ENCODE peak calls at places on chromosomes 3 and 15, in eight cellular contexts. J is HepG2, X is uterus, W is A549, Q is lower leg skin, M is K562, B is adrenal gland, T is esophagus squamous epithelium. V is an unnamed sample.
A peak's percentile ranks its signal among the peaks of the same experiment; 100 is the strongest.

GRCh38 chr15:63811942-63812341 is 21.8 kb downstream of the HERC1 start:
- DNase-seq in M (no peak), Q (no peak), T (no peak), J (no peak), X (no peak), B (no peak), W (no peak), V (no peak)

GRCh38 chr3:23713641-23714040 is 92.1 kb upstream of the UBE2E1 start:
- DNase-seq in X (no peak), B (no peak), J (no peak), M (no peak), W (no peak), T (no peak), Q (no peak), V (no peak)

GRCh38 chr3:64276131-64276530 is 50.9 kb upstream of the PRICKLE2 start:
- DNase-seq in W (no peak), Q (no peak), M (no peak), B (no peak), T (no peak), J (no peak), X (no peak), V (no peak)

GRCh38 chr15:85589873-85590272 is 204.9 kb downstream of the KLHL25 start:
- DNase-seq in M (no peak), B (no peak), W (peak; percentile 78), X (no peak), T (no peak), Q (no peak), J (peak; percentile 82), V (no peak)

GRCh38 chr3:11545186-11545851 is 98.4 kb downstream of the VGLL4 start:
- DNase-seq in J (no peak), T (no peak), M (no peak), B (no peak), Q (no peak), X (no peak), W (no peak), V (no peak)

GRCh38 chr15:53031469-53031868 is 241.3 kb upstream of the ONECUT1 start:
- DNase-seq in B (no peak), X (no peak), W (no peak), T (no peak), M (no peak), J (peak; percentile 15), Q (no peak), V (no peak)

GRCh38 chr3:14031271-14031670 is 93.4 kb downstream of the CHCHD4 start:
- DNase-seq in X (no peak), T (no peak), B (no peak), W (no peak), J (no peak), M (no peak), Q (no peak), V (no peak)

GRCh38 chr15:45111390-45112142 is 2.4 kb downstream of the DUOX2 start:
- DNase-seq in W (no peak), J (no peak), Q (no peak), X (no peak), T (no peak), B (no peak), M (no peak), V (no peak)

GRCh38 chr15:42679285-42680141 is 57.4 kb downstream of the CDAN1 start:
- DNase-seq in M (no peak), Q (no peak), T (no peak), B (no peak), J (no peak), X (no peak), W (peak; percentile 5), V (no peak)

GRCh38 chr3:14391033-14391432 is 11.4 kb upstream of the SLC6A6 start:
- DNase-seq in W (peak; percentile 70), Q (no peak), X (peak; percentile 51), B (peak; percentile 87), J (peak; percentile 44), M (no peak), T (no peak), V (no peak)

GRCh38 chr3:188416041-188416440 is 262.1 kb downstream of the LPP start:
- DNase-seq in M (no peak), X (no peak), T (no peak), Q (no peak), J (no peak), B (no peak), W (no peak), V (no peak)

GRCh38 chr15:51667478-51667877 is 13.8 kb upstream of the SCG3 start:
- DNase-seq in T (no peak), Q (no peak), B (no peak), M (no peak), J (no peak), W (no peak), X (no peak), V (no peak)

GRCh38 chr3:136906725-136907124 is 44.7 kb downstream of the NCK1 start:
- DNase-seq in B (no peak), M (no peak), T (no peak), Q (no peak), W (no peak), X (no peak), J (no peak), V (no peak)

GRCh38 chr3:143002083-143002712 is 828 bp downstream of the U2SURP start:
- DNase-seq in B (no peak), X (no peak), M (peak; percentile 42), Q (no peak), J (peak; percentile 47), W (peak; percentile 49), T (no peak), V (no peak)

GRCh38 chr3:190581041-190581501 is 67.2 kb downstream of the IL1RAP start:
- DNase-seq in W (no peak), B (no peak), Q (no peak), T (no peak), M (no peak), J (no peak), X (no peak), V (no peak)

GRCh38 chr3:112143689-112144088 is 10.6 kb upstream of the GCSAM start:
- DNase-seq in W (no peak), B (no peak), J (no peak), M (no peak), Q (no peak), T (no peak), X (no peak), V (no peak)

GRCh38 chr3:47802734-47803477 is at the start of gene DHX30:
- DNase-seq in B (peak; percentile 88), W (peak; percentile 85), X (peak; percentile 88), T (no peak), M (peak; percentile 98), J (peak; percentile 68), Q (peak; percentile 96), V (peak; percentile 80)
- TF ChIP-seq POLR2A in B (peak; percentile 81), W (peak; percentile 43), X (peak; percentile 86), T (no peak), M (peak; percentile 75), J (peak; percentile 39), Q (no peak), V (no peak)

DNA sequence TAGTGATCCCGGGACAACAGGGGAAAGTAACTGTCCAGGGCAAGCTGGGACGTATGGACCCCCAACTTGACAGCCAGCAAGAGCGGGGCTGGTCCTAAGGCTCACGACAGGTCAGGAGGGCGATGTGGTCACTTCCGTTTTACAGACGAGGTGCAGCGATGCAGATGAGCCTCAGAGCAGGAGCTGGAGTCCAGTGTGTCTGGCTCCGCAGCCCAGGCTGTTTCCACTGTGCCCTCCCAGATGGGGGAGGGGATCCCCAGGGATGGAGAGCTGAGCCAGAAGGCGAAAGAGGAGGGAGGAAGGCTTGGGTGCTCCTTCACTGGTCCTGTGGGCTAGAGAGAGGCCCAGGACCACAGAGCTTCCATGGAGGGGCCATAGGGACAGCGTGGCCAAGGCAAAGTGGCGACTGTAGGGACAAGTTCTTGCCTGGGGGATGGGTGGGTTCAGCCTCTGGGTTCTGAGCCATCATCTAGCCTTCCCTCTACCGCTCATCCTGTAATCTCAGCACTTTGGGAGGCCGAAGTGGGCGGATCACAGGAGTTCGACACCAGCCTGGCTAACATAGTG is 5.7 kb downstream of the SNX33 start:
- DNase-seq in Q (peak; percentile 79), T (no peak), J (no peak), X (no peak), M (no peak), W (no peak), B (no peak), V (no peak)
- H3K4me3 ChIP-seq in Q (no peak overlapping the region), T (no peak overlapping the region), J (no peak overlapping the region), X (no peak overlapping the region), M (no peak overlapping the region), W (no peak overlapping the region), B (no peak overlapping the region), V (peak overlapping the region; percentile 91)

DNA sequence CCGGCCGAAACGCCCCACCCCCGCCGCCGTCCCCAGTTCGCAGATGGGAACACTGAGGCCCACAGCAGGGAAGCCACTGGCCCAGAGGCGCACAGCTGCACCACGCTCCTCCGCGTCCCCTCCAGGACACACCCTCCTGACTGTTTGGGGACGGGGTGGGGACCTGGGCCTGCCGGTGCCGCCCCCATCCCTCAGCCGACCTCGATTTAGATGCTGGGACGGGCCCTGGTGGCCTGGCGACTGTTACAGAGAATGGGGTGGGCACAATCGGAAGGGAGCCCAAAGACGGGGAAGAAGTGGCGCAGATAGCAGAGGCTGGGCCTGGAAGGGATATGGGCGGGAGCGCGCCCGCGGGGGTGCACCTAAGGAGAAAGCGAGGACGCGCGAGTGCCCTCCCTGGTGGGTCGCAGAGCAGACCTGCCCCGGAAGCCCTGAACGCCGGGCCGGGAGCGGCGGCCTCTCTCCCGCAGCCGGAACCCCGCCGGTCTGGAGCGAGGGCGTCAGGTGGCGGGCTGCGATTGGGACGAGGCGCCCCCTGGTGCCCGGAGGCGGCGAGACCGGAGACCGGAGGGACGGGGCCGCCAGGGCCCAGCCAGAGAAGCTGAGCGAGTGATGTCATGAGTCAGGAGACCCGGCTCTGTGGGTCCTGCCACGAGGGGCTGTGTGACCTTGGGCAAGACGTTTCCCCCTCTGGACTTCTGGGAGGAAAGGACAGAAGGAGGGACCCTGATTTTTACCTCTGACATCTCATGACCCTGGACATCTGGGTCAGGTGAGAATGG is 78.4 kb downstream of the IQSEC1 start:
- DNase-seq in Q (peak; percentile 97), M (peak; percentile 94), X (peak; percentile 91), B (peak; percentile 89), W (peak; percentile 82), J (peak; percentile 70), T (peak; percentile 46), V (peak; percentile 91)
- TF ChIP-seq POLR2A in Q (no peak), M (peak; percentile 84), X (peak; percentile 69), B (peak; percentile 79), W (peak; percentile 66), J (peak; percentile 33), T (no peak), V (peak; percentile 56)

GRCh38 chr3:187039723-187040414 is 99.4 kb downstream of the RPL39L start:
- DNase-seq in M (no peak), B (no peak), T (no peak), J (peak; percentile 61), W (no peak), Q (no peak), X (no peak), V (no peak)
- H3K4me3 ChIP-seq in M (no peak overlapping the region), B (no peak overlapping the region), T (no peak overlapping the region), J (peak overlapping the region; percentile 67), W (no peak overlapping the region), Q (no peak overlapping the region), X (no peak overlapping the region), V (no peak overlapping the region)

GRCh38 chr3:4980229-4981159 is 1.3 kb downstream of the BHLHE40 start:
- DNase-seq in J (peak; percentile 65), M (peak; percentile 82), B (peak; percentile 97), W (peak; percentile 90), T (peak; percentile 73), X (peak; percentile 95), Q (peak; percentile 98), V (peak; percentile 93)
- TF ChIP-seq POLR2A in J (no peak), M (peak; percentile 45), B (no peak), W (no peak), T (no peak), X (peak; percentile 49), Q (no peak), V (no peak)

V was measured in breast epithelium.